ENCODE peak calls at places on chromosomes 3 and 15, in nine cellular contexts. W is lung; O is fibroblast of lung; S is left ventricle myocardium inferior; M is WERI-Rb-1; J is aorta; H is colonic mucosa; Q is naive thymus-derived CD4-positive, alpha-beta T cell; P is Peyer's patch. Y is an unnamed sample.

GRCh38 chr3:13546667-13547171 is 2.2 kb upstream of the FBLN2 start:
- DNase-seq in P (peak; percentile 47), S (peak; percentile 72), M (no peak), H (no peak), Q (no peak), J (no peak), W (no peak), O (peak; percentile 28), Y (no peak)

GRCh38 chr3:120145498-120146285 is 51.4 kb upstream of the GSK3B start:
- DNase-seq in Q (no peak), P (no peak), W (no peak), H (no peak), J (no peak), S (no peak), M (no peak), O (peak; percentile 28), Y (peak; percentile 86)

GRCh38 chr3:187368765-187369450 is 723 bp downstream of the RTP4 start:
- DNase-seq in P (no peak), J (no peak), M (no peak), S (no peak), Q (no peak), W (no peak), O (no peak), H (no peak), Y (no peak)

GRCh38 chr15:71261934-71262333 is 146.7 kb downstream of the THSD4 start:
- DNase-seq in S (no peak), P (no peak), W (no peak), Q (no peak), H (no peak), M (no peak), O (no peak), J (no peak), Y (no peak)

GRCh38 chr3:188348445-188349244 is 194.7 kb downstream of the LPP start:
- DNase-seq in H (peak; percentile 26), J (peak; percentile 88), W (no peak), M (no peak), S (peak; percentile 84), P (peak; percentile 78), Q (no peak), O (peak; percentile 93), Y (peak; percentile 95)

GRCh38 chr3:38438421-38438820 is 15.3 kb upstream of the ACVR2B start:
- DNase-seq in J (no peak), O (peak; percentile 25), Q (no peak), W (no peak), H (no peak), M (no peak), P (no peak), S (no peak), Y (no peak)

GRCh38 chr15:56805466-56806146 is 72.3 kb upstream of the ZNF280D start:
- DNase-seq in J (no peak), P (no peak), W (no peak), O (peak; percentile 82), S (no peak), M (no peak), Q (no peak), H (no peak), Y (peak; percentile 81)

GRCh38 chr3:188165596-188165995 is 11.6 kb downstream of the LPP start:
- DNase-seq in J (no peak), O (no peak), P (peak; percentile 56), M (no peak), S (no peak), Q (no peak), W (no peak), H (no peak), Y (no peak)

GRCh38 chr3:94671078-94671477 is 608.2 kb downstream of the NSUN3 start:
- DNase-seq in H (no peak), O (no peak), J (no peak), W (no peak), P (no peak), S (no peak), Q (no peak), M (no peak), Y (no peak)

GRCh38 chr15:39629376-39629775 is 48.5 kb downstream of the THBS1 start:
- DNase-seq in Q (peak; percentile 57), W (no peak), H (peak; percentile 67), M (no peak), O (no peak), J (no peak), P (peak; percentile 57), S (no peak), Y (peak; percentile 91)

GRCh38 chr15:53962646-53963561 is 15.3 kb upstream of the UNC13C start:
- DNase-seq in Q (no peak), H (peak; percentile 24), W (peak; percentile 29), P (no peak), O (peak; percentile 39), S (no peak), M (peak; percentile 47), J (peak; percentile 70), Y (no peak)

GRCh38 chr3:98797905-98798304 is 34.8 kb downstream of the ST3GAL6 start:
- DNase-seq in J (no peak), S (no peak), Q (no peak), M (no peak), W (no peak), P (no peak), O (no peak), H (no peak), Y (no peak)

GRCh38 chr3:98798820-98799219 is 35.7 kb downstream of the ST3GAL6 start:
- DNase-seq in S (no peak), P (no peak), W (no peak), Q (no peak), O (no peak), J (no peak), H (no peak), M (no peak), Y (no peak)

GRCh38 chr3:98799479-98799878 is 36.3 kb downstream of the ST3GAL6 start:
- DNase-seq in M (no peak), P (no peak), Q (no peak), H (no peak), O (no peak), W (no peak), S (no peak), J (no peak), Y (no peak)

GRCh38 chr3:98800401-98800800 is 37.3 kb downstream of the ST3GAL6 start:
- DNase-seq in J (no peak), S (no peak), O (no peak), H (no peak), M (no peak), W (no peak), Q (no peak), P (no peak), Y (no peak)

DNA sequence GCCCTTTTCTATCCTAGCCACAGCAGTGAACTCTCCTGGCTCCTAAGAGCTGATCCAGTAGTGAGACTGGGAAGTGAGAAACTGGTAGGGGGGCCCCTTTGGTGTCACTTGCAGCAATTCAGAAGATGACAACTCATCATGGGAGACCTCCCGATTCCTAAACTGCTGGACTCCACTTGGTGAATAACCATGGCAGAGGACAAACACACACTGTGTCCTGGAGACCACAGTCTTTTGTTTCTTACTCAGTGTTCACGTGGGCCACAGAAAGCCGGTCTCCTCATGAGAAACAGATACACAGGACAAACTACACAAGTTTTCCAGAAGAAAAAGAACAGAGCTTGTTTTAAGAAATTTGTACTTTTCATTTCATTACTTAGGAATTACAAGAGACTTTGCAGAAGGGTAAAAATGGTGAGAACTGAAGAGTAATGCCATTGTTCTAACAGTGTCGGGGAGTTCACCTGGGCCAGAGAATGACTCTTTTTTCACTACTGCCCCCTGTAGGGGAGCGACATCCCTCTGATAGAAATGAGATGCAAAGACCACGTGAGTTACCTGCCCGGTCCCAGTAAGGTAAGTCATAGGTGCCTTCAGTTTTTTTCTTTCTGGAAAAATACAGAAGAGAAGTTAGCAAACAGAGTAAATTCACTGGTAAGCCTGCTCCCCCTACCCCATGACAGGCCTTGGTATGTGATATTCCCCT is 38.1 kb downstream of the ST3GAL6 start:
- DNase-seq in H (no peak), W (no peak), O (no peak), S (no peak), J (no peak), Q (no peak), M (no peak), P (no peak), Y (no peak)
- H3K36me3 ChIP-seq in H (no peaks in the 10 kb centered on the region), W (peaks cover 10% of the 10 kb centered on the region), O (peaks cover 10% of the 10 kb centered on the region), S (peaks cover 43% of the 10 kb centered on the region), J (peaks cover 3% of the 10 kb centered on the region), Q (no peaks in the 10 kb centered on the region), M (peaks cover 50% of the 10 kb centered on the region), P (no peaks in the 10 kb centered on the region), Y (peaks cover 99% of the 10 kb centered on the region)

GRCh38 chr3:57154470-57154869 is 10.7 kb downstream of the IL17RD start:
- DNase-seq in S (no peak), M (no peak), W (no peak), H (no peak), J (no peak), O (no peak), Q (no peak), P (no peak), Y (no peak)

GRCh38 chr3:57155214-57155613 is 9.9 kb downstream of the IL17RD start:
- DNase-seq in J (no peak), H (no peak), M (no peak), P (no peak), S (no peak), W (no peak), O (no peak), Q (no peak), Y (no peak)

GRCh38 chr3:57151021-57151449 is 14.1 kb downstream of the IL17RD start:
- DNase-seq in M (no peak), H (no peak), Q (no peak), O (peak; percentile 14), J (no peak), W (no peak), P (no peak), S (no peak), Y (no peak)

GRCh38 chr3:57152150-57152549 is 13.0 kb downstream of the IL17RD start:
- DNase-seq in P (no peak), W (no peak), M (no peak), S (peak; percentile 33), H (no peak), J (no peak), O (no peak), Q (no peak), Y (no peak)

GRCh38 chr3:57152761-57153160 is 12.4 kb downstream of the IL17RD start:
- DNase-seq in W (no peak), J (no peak), H (no peak), Q (no peak), P (no peak), M (no peak), S (no peak), O (no peak), Y (no peak)
- H3K4me3 ChIP-seq in W (no peak overlapping the region), J (no peak overlapping the region), H (no peak overlapping the region), Q (no peak overlapping the region), P (no peak overlapping the region), M (no peak overlapping the region), S (peak overlapping the region; percentile 33), O (no peak overlapping the region), Y (no peak overlapping the region)

DNA sequence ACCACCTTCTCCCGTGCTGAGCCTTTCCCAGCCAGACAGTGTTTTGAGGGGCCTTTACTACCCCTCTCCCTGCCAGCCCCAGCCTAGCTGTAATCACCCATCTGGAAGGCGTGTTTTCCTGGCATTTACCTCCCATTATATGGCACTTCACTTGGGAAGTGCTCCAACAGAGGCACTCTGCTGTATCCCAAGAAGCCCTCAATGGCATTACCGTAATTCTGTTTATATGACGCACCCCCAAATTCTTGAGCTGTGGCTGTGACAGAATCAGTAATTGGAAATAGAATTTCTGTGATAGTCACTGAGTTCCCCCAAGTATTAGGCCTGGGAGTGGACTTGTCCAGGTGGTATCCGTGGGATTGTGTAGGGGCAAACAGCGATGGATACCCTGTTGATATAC is 130.1 kb downstream of the CACNA1D start:
- DNase-seq in W (no peak), P (no peak), O (no peak), S (no peak), M (no peak), Q (no peak), J (no peak), H (no peak), Y (no peak)
- H3K27ac ChIP-seq in W (no peak overlapping the region), P (no peak overlapping the region), O (no peak overlapping the region), S (no peak overlapping the region), M (no peak overlapping the region), Q (no peak overlapping the region), J (no peak overlapping the region), H (no peak overlapping the region), Y (no peak overlapping the region)

GRCh38 chr3:128906804-128907525 is 27.5 kb downstream of the ACAD9 start:
- DNase-seq in S (no peak), H (no peak), M (no peak), Q (no peak), P (no peak), J (no peak), W (no peak), O (no peak), Y (no peak)
- H3K36me3 ChIP-seq in S (peaks cover 97% of the 10 kb centered on the region), H (peaks cover 8% of the 10 kb centered on the region), M (peaks cover 98% of the 10 kb centered on the region), Q (peaks cover 29% of the 10 kb centered on the region), P (no peaks in the 10 kb centered on the region), J (no peaks in the 10 kb centered on the region), W (peaks cover 78% of the 10 kb centered on the region), O (peaks cover 27% of the 10 kb centered on the region), Y (peaks cover 74% of the 10 kb centered on the region)

Y was measured in RWPE2.